ENCODE peak calls at places on chromosomes 2 and 18, in six cellular contexts. O is left ventricle myocardium inferior, Y is endothelial cell of umbilical vein, B is esophagus squamous epithelium, R is tibial nerve, H is Panc1. V is an unnamed sample.

GRCh38 chr2:12448846-12449480 is 267.8 kb upstream of the TRIB2 start:
- DNase-seq in O (no peak), Y (no peak), B (no peak), R (no peak), H (no peak), V (no peak)

GRCh38 chr2:191688934-191689695 is 11.2 kb downstream of the NABP1 start:
- DNase-seq in O (no peak), Y (peak), B (no peak), R (no peak), H (no peak), V (no peak)

GRCh38 chr2:168974370-168974769 is 56.8 kb downstream of the ABCB11 start:
- DNase-seq in O (no peak), Y (no peak), B (no peak), R (no peak), H (no peak), V (no peak)

GRCh38 chr2:134310450-134311079 is 56.7 kb downstream of the MGAT5 start:
- DNase-seq in O (no peak), Y (peak), B (no peak), R (no peak), H (no peak), V (no peak)

GRCh38 chr2:38850045-38850444 is 25.7 kb downstream of the DHX57 start:
- DNase-seq in O (no peak), Y (no peak), B (no peak), R (no peak), H (no peak), V (no peak)

GRCh38 chr2:112275314-112275886 is at the start of gene ZC3H6:
- DNase-seq in O (peak), Y (peak), B (peak), R (peak), H (peak), V (peak)

GRCh38 chr2:12251121-12251520 is 465.6 kb upstream of the TRIB2 start:
- DNase-seq in O (no peak), Y (no peak), B (no peak), R (no peak), H (no peak), V (no peak)

GRCh38 chr2:227455200-227455599 is 16.8 kb upstream of the AGFG1 start:
- DNase-seq in O (no peak), Y (no peak), B (no peak), R (no peak), H (no peak), V (no peak)

GRCh38 chr2:52904511-52904910 is 863.1 kb upstream of the CHAC2 start:
- DNase-seq in O (no peak), Y (no peak), B (no peak), R (no peak), H (no peak), V (no peak)

GRCh38 chr18:61333271-61333745 is at the start of gene CDH20:
- DNase-seq in O (no peak), Y (no peak), B (no peak), R (no peak), H (no peak), V (no peak)

GRCh38 chr2:191105082-191105481 is 45.7 kb downstream of the STAT4 start:
- DNase-seq in O (no peak), Y (no peak), B (no peak), R (no peak), H (no peak), V (no peak)

GRCh38 chr2:101733257-101733993 is 35.9 kb downstream of the MAP4K4 start:
- DNase-seq in O (no peak), Y (no peak), B (no peak), R (no peak), H (no peak), V (no peak)

GRCh38 chr2:86468162-86469033 is 27.2 kb downstream of the KDM3A start:
- DNase-seq in O (no peak), Y (no peak), B (no peak), R (no peak), H (no peak), V (no peak)

GRCh38 chr18:77209587-77209986 is 40.1 kb upstream of the GALR1 start:
- DNase-seq in O (no peak), Y (no peak), B (no peak), R (no peak), H (no peak), V (no peak)

GRCh38 chr18:61908661-61909060 is 15.9 kb upstream of the RNF152 start:
- DNase-seq in O (no peak), Y (no peak), B (no peak), R (no peak), H (no peak), V (no peak)

GRCh38 chr2:106137944-106138903 is 55.9 kb downstream of the UXS1 start:
- DNase-seq in O (no peak), Y (peak), B (no peak), R (no peak), H (no peak), V (no peak)

GRCh38 chr2:106140913-106141312 is 53.2 kb downstream of the UXS1 start:
- DNase-seq in O (no peak), Y (peak), B (no peak), R (no peak), H (no peak), V (no peak)

GRCh38 chr2:106139575-106139935 is 54.5 kb downstream of the UXS1 start:
- DNase-seq in O (no peak), Y (no peak), B (no peak), R (no peak), H (no peak), V (no peak)

GRCh38 chr2:106140091-106140490 is 54.0 kb downstream of the UXS1 start:
- DNase-seq in O (no peak), Y (no peak), B (no peak), R (no peak), H (no peak), V (no peak)

DNA sequence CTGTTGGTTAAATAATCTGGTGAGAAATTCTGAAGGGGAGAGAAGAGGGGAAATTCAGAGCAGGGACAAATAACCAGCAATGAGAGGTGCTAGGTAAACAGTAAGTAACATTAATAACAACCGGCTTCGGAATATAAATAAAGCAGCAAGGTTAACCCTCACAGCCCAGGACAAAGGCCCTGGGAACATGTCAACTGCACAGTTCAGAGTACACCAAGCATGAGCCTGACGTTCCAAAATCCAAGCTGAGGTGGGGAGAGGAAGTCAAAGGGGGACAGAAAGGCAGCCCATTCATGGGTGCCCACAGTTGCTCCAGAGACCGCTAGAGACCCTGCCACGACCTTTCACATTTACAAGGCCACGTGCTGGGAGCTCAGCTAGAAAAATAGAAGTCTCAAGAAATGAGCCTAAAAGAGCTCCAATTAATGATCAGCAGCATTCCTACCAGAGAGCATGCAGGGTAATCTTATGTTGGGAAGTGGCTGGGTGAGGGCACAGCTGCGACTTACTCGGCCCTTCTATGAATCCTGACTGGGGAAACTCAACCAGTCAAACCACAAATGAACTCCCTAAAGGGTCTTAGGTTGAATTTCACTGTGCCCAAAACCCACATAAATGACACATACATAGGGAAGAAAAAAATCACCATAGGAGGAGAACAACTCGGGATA is 55.1 kb downstream of the UXS1 start:
- DNase-seq in O (no peak), Y (no peak), B (no peak), R (no peak), H (no peak), V (no peak)
- H3K27ac ChIP-seq in O (peak), Y (no peak), B (peak), R (peak), H (no peak), V (no peak)

GRCh38 chr2:47178359-47178758 is 23.3 kb upstream of the STPG4 start:
- DNase-seq in O (no peak), Y (no peak), B (no peak), R (no peak), H (no peak), V (no peak)
- H3K27ac ChIP-seq in O (no peak), Y (no peak), B (no peak), R (no peak), H (peak), V (no peak)

GRCh38 chr2:229610871-229611270 is 103.5 kb downstream of the DNER start:
- DNase-seq in O (no peak), Y (no peak), B (no peak), R (no peak), H (no peak), V (no peak)
- H3K27ac ChIP-seq in O (no peak), Y (no peak), B (no peak), R (no peak), H (no peak), V (no peak)

GRCh38 chr2:150483532-150483931 is 3.9 kb downstream of the RND3 start:
- DNase-seq in O (no peak), Y (no peak), B (no peak), R (no peak), H (no peak), V (no peak)

GRCh38 chr2:150482667-150483260 is 4.7 kb downstream of the RND3 start:
- DNase-seq in O (no peak), Y (no peak), B (no peak), R (no peak), H (no peak), V (no peak)

GRCh38 chr2:150484461-150484931 is 3.0 kb downstream of the RND3 start:
- DNase-seq in O (no peak), Y (peak), B (no peak), R (no peak), H (no peak), V (no peak)

GRCh38 chr2:150485114-150485870 is 2.2 kb downstream of the RND3 start:
- DNase-seq in O (peak), Y (peak), B (no peak), R (peak), H (no peak), V (peak)

GRCh38 chr2:150484006-150484405 is 3.5 kb downstream of the RND3 start:
- DNase-seq in O (no peak), Y (peak), B (no peak), R (no peak), H (no peak), V (no peak)
- H3K27ac ChIP-seq in O (peak), Y (peak), B (peak), R (no peak), H (peak), V (peak)

GRCh38 chr2:65063426-65063825 is 7.2 kb downstream of the CEP68 start:
- DNase-seq in O (no peak), Y (no peak), B (no peak), R (no peak), H (no peak), V (no peak)
- H3K27ac ChIP-seq in O (no peak), Y (no peak), B (peak), R (no peak), H (no peak), V (no peak)

GRCh38 chr2:187553908-187554703 is at the start of gene TFPI:
- DNase-seq in O (no peak), Y (peak), B (no peak), R (no peak), H (no peak), V (no peak)

GRCh38 chr2:187552381-187552780 is 1.9 kb downstream of the TFPI start:
- DNase-seq in O (no peak), Y (peak), B (no peak), R (no peak), H (no peak), V (no peak)

GRCh38 chr2:187550797-187551306 is 3.4 kb downstream of the TFPI start:
- DNase-seq in O (no peak), Y (peak), B (no peak), R (no peak), H (no peak), V (no peak)

GRCh38 chr2:187552959-187553681 is 1.1 kb downstream of the TFPI start:
- DNase-seq in O (no peak), Y (peak), B (no peak), R (no peak), H (no peak), V (no peak)

DNA sequence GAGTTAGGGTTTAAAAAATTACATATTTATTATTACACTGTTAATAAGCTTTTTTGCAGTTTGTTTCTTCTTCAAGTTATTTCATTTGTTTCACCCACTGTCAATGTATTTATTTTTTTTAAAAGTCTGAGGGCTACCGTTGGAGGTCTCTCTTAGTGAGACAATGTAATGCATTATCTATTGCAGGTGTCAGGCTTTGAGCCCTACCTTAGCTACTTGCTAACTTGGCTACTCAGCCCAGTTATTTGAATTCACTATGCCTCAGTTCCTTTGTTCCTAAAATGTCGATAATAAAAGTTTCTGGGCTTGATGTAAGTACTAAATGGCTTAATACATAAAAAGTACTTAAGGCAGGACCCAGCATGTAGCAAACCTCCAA is 458 bp upstream of the TFPI start:
- DNase-seq in O (no peak), Y (no peak), B (no peak), R (no peak), H (no peak), V (no peak)
- H3K27ac ChIP-seq in O (peak), Y (peak), B (peak), R (peak), H (peak), V (no peak)

GRCh38 chr2:55019547-55020258 is 30.5 kb downstream of the RTN4 start:
- DNase-seq in O (no peak), Y (peak), B (no peak), R (no peak), H (no peak), V (no peak)
- H3K27ac ChIP-seq in O (no peak), Y (peak), B (no peak), R (no peak), H (no peak), V (no peak)

GRCh38 chr2:162011718-162012564 is 62.1 kb downstream of the DPP4 start:
- DNase-seq in O (no peak), Y (no peak), B (no peak), R (no peak), H (no peak), V (no peak)
- H3K27ac ChIP-seq in O (no peak), Y (no peak), B (no peak), R (no peak), H (no peak), V (no peak)

GRCh38 chr2:74032909-74033261 is 48.2 kb downstream of the TET3 start:
- DNase-seq in O (no peak), Y (no peak), B (no peak), R (no peak), H (no peak), V (no peak)

GRCh38 chr2:74036450-74037175 is 51.9 kb downstream of the TET3 start:
- DNase-seq in O (no peak), Y (no peak), B (no peak), R (no peak), H (no peak), V (no peak)

GRCh38 chr2:74037379-74037860 is 52.7 kb downstream of the TET3 start:
- DNase-seq in O (no peak), Y (no peak), B (no peak), R (no peak), H (no peak), V (no peak)

GRCh38 chr2:74039611-74040010 is 54.9 kb downstream of the TET3 start:
- DNase-seq in O (no peak), Y (no peak), B (no peak), R (no peak), H (no peak), V (no peak)

GRCh38 chr2:74036010-74036409 is 51.3 kb downstream of the TET3 start:
- DNase-seq in O (no peak), Y (no peak), B (no peak), R (no peak), H (no peak), V (no peak)
- H3K27ac ChIP-seq in O (no peak), Y (no peak), B (no peak), R (no peak), H (no peak), V (no peak)

V was measured in adrenal gland.